ENCODE peak calls at places on chromosome 20, in four cellular contexts. C, I, G and U are unnamed samples.

GRCh38 chr20:6185268-6185667 is 62.4 kb upstream of the FERMT1 start:
- DNase-seq in C (no peak), I (no peak), G (no peak), U (no peak)

GRCh38 chr20:36122931-36123288 is 31.6 kb upstream of the EPB41L1 start:
- DNase-seq in C (no peak), I (no peak), G (no peak), U (no peak)

GRCh38 chr20:64105846-64106434 is 1.4 kb downstream of the NPBWR2 start:
- DNase-seq in C (peak), I (no peak), G (no peak), U (no peak)

GRCh38 chr20:50003253-50003656 is 20.5 kb downstream of the SNAI1 start:
- DNase-seq in C (no peak), I (peak), G (peak), U (no peak)

GRCh38 chr20:47318027-47318595 is 38.4 kb downstream of the ZMYND8 start:
- DNase-seq in C (peak), I (peak), G (peak), U (peak)

GRCh38 chr20:3935956-3936340 is 46.8 kb downstream of the PANK2 start:
- DNase-seq in C (no peak), I (no peak), G (no peak), U (no peak)

GRCh38 chr20:31718952-31719643 is 3.6 kb downstream of the BCL2L1 start:
- DNase-seq in C (no peak), I (peak), G (no peak), U (no peak)

GRCh38 chr20:37920270-37920669 is 17.3 kb downstream of the VSTM2L start:
- DNase-seq in C (no peak), I (no peak), G (no peak), U (no peak)

GRCh38 chr20:61778485-61778863 is 287.2 kb downstream of the TAF4 start:
- DNase-seq in C (peak), I (no peak), G (no peak), U (no peak)

GRCh38 chr20:24096256-24096655 is 107.7 kb upstream of the GGTLC1 start:
- DNase-seq in C (no peak), I (no peak), G (no peak), U (no peak)

GRCh38 chr20:63096681-63097335 is 90.0 kb upstream of the BHLHE23 start:
- DNase-seq in C (peak), I (no peak), G (no peak), U (no peak)

GRCh38 chr20:16368645-16369292 is 204.5 kb downstream of the KIF16B start:
- DNase-seq in C (no peak), I (peak), G (peak), U (no peak)

DNA sequence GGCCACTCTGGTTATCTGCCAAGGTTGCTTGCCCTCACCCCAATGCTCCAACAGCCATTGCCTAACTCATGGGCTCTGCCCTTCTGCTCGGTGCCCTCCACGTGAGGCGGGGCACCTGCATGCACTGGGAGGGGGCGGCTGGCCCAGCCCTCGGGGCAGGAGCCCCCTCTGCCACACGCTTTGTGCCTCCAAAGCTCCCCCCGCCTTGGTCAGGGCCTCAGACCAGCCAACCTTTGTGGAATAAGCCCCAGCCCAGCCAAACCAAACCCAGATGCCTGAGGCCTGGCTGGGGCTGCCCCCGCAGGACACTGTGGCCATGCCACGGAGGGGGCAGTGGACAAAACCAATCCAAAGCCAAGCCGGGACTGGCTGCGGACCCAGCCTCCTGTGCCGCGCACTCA is 21.4 kb downstream of the SDCBP2 start:
- DNase-seq in C (no peak), I (no peak), G (no peak), U (no peak)
- H3K4me3 ChIP-seq in C (no peak), I (no peak), G (no peak), U (no peak)

GRCh38 chr20:21681219-21681931 is 24.1 kb upstream of the PAX1 start:
- DNase-seq in C (no peak), I (no peak), G (no peak), U (no peak)
- H3K4me3 ChIP-seq in C (peak), I (no peak), G (no peak), U (no peak)

DNA sequence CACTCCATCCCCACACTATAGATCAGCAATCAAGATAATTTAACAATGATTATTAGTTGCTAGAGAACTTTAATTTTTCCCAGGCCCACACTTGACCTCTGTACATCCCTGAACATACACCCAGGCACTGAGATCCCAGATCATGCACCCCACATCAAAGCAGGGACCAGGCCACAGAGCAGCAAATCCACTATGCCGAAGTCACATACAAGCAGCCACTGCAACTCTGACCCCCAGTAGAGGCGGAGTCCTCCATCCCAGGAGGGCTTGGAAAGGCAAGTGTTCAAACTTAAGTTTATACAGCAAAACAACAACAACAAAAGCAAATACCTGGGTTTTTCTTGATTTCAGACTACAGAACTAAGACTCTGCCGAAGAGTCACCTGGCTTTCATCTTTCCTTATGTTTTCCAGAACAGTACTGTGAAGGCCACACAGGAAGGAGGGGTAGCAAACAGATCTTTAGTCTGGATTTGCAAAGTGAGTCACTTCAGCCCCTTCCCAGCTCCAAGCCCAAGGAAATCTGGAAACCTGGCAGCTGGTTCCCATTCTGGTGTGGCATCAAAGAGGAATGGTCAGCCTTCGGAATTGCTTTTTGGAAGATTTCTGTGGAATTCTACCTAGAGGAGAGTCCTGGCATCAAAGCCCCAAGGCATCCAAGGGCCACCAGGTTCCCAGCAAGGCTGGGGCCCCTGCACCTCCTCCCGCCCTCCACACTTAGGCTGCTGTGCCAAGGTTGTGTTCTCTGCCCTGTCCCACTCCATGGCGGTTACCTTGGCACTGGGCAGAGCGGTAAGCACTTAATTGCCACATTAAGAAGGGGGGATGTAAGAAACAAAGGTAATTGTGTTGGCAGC is 7.3 kb downstream of the JAG1 start:
- DNase-seq in C (no peak), I (no peak), G (no peak), U (no peak)
- H3K4me3 ChIP-seq in C (peak), I (peak), G (no peak), U (no peak)

DNA sequence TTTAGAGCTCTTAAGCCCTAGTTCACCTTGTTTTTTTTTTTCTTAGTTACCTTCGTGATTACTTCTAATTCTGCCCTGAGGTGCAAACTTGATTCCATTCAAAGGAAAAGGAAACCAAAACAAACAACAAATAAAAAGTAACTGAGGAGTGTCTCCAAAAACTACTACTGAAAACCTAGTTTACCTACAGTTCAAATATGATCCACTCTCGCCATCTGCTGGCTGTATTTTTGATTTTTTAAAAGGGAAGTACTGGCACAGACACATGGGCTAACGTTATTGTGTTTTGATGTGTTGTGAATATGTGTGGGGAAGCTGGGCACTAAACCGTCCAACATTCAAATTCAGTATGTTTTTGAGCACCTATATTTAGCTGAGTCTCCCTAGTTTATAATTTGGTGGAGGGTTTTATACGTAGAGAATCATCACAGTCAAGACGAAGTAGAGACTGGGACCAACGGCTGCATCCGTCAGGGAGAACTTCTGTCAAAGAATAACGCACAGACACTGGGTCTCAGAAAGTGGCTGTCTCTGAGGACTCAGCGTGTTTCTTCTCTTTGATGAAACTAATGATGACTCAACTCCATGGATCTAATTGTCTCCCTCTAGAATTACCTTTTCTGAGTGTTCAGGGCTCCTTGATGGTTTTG is 373.5 kb upstream of the BTBD3 start:
- DNase-seq in C (no peak), I (peak), G (peak), U (no peak)
- H3K4me3 ChIP-seq in C (no peak), I (no peak), G (no peak), U (no peak)